ENCODE peak calls at places on chromosomes 7 and 10, in nine cellular contexts. B is heart right ventricle, D is keratinocyte, O is AG09309, V is endothelial cell, U is GM03348, X is mesothelial cell of epicardium, L is astrocyte of the spinal cord, S is EL. H is an unnamed sample.

GRCh38 chr7:111409714-111410422 is 152.4 kb downstream of the IMMP2L start:
- DNase-seq in B (no peak), D (no peak), O (peak), V (no peak), U (peak), X (no peak), L (peak), S (peak), H (peak)

GRCh38 chr10:61606971-61607907 is 55.5 kb upstream of the CABCOCO1 start:
- DNase-seq in B (no peak), D (no peak), O (no peak), V (no peak), U (no peak), X (no peak), L (no peak), S (no peak), H (peak)

GRCh38 chr7:44776211-44776610 is 20.3 kb upstream of the PPIA start:
- DNase-seq in B (no peak), D (no peak), O (no peak), V (no peak), U (no peak), X (no peak), L (no peak), S (no peak), H (no peak)

GRCh38 chr10:110147961-110148360 is 59.4 kb upstream of the MXI1 start:
- DNase-seq in B (no peak), D (no peak), O (no peak), V (no peak), U (no peak), X (no peak), L (no peak), S (peak), H (peak)

GRCh38 chr10:55629792-55630490 is 731.1 kb downstream of the ZWINT start:
- DNase-seq in B (no peak), D (no peak), O (no peak), V (peak), U (peak), X (peak), L (peak), S (no peak), H (peak)

GRCh38 chr7:120966961-120967360 is 16.4 kb downstream of the ING3 start:
- DNase-seq in B (no peak), D (no peak), O (no peak), V (no peak), U (no peak), X (no peak), L (no peak), S (no peak), H (no peak)

GRCh38 chr10:13716161-13717071 is 129.7 kb downstream of the PRPF18 start:
- DNase-seq in B (peak), D (no peak), O (no peak), V (no peak), U (peak), X (no peak), L (peak), S (peak), H (no peak)

GRCh38 chr7:132656846-132657776 is 80.8 kb upstream of the PLXNA4 start:
- DNase-seq in B (no peak), D (no peak), O (no peak), V (no peak), U (peak), X (no peak), L (no peak), S (peak), H (no peak)

GRCh38 chr7:101164071-101164840 is 1.1 kb downstream of the VGF start:
- DNase-seq in B (no peak), D (no peak), O (no peak), V (peak), U (peak), X (peak), L (peak), S (peak), H (no peak)